ENCODE peak calls at places on chromosomes 4 and X, in seven cellular contexts. P, S, U, N, E, A and O are unnamed samples.

GRCh38 chrX:10722804-10723364 is 102.5 kb upstream of the MID1 start:
- DNase-seq in A (peak), N (peak), S (peak), U (no peak), P (peak), E (no peak), O (peak)

GRCh38 chr4:159019356-159019755 is 83.5 kb upstream of the RAPGEF2 start:
- DNase-seq in P (no peak), S (no peak), A (no peak), E (no peak), N (no peak), U (no peak), O (no peak)

GRCh38 chrX:13309631-13310030 is 10.2 kb downstream of the ATXN3L start:
- DNase-seq in U (no peak), P (no peak), E (no peak), A (no peak), N (no peak), S (no peak), O (no peak)

GRCh38 chr4:184280591-184281071 is 63.0 kb upstream of the ENPP6 start:
- DNase-seq in N (no peak), A (no peak), P (no peak), S (no peak), E (no peak), U (no peak), O (no peak)

GRCh38 chr4:1842993-1843448 is 12.9 kb downstream of the LETM1 start:
- DNase-seq in N (no peak), P (peak), U (no peak), S (peak), E (no peak), A (no peak), O (peak)

GRCh38 chr4:40763228-40763716 is 13.5 kb downstream of the NSUN7 start:
- DNase-seq in P (peak), U (no peak), E (no peak), S (no peak), N (no peak), A (no peak), O (peak)

GRCh38 chrX:21479695-21480280 is 105.6 kb downstream of the CNKSR2 start:
- DNase-seq in U (no peak), A (no peak), E (no peak), S (peak), N (peak), P (peak), O (peak)

GRCh38 chr4:33171873-33172550 is 2451.8 kb downstream of the PCDH7 start:
- DNase-seq in P (no peak), S (no peak), N (no peak), U (no peak), A (no peak), E (no peak), O (no peak)

GRCh38 chrX:75623535-75623934 is 100.7 kb upstream of the ZDHHC15 start:
- DNase-seq in S (no peak), P (peak), N (no peak), U (no peak), A (no peak), E (no peak), O (no peak)

GRCh38 chr4:33882246-33882990 is 2361.9 kb downstream of the ARAP2 start:
- DNase-seq in E (no peak), A (no peak), S (no peak), U (no peak), P (no peak), N (no peak), O (peak)

GRCh38 chrX:105745863-105746262 is 76.5 kb upstream of the NRK start:
- DNase-seq in A (no peak), S (no peak), N (no peak), E (no peak), U (no peak), P (no peak), O (no peak)

GRCh38 chrX:69285401-69285871 is 120.2 kb upstream of the PJA1 start:
- DNase-seq in N (no peak), S (no peak), E (no peak), A (no peak), P (no peak), U (no peak), O (no peak)

GRCh38 chrX:78595901-78596502 is 63.1 kb downstream of the RTL3 start:
- DNase-seq in N (no peak), U (peak), P (peak), E (no peak), A (no peak), S (no peak), O (no peak)

GRCh38 chrX:35149517-35149916 is 206.9 kb downstream of the FAM47B start:
- DNase-seq in U (no peak), A (no peak), P (no peak), S (no peak), N (no peak), E (no peak), O (no peak)

GRCh38 chr4:48683784-48684666 is 96.1 kb downstream of the FRYL start:
- DNase-seq in N (no peak), S (no peak), E (no peak), A (no peak), P (no peak), U (no peak), O (peak)

GRCh38 chr4:156144961-156145360 is 191.3 kb upstream of the CTSO start:
- DNase-seq in P (no peak), S (no peak), E (no peak), N (no peak), A (no peak), U (no peak), O (no peak)

GRCh38 chr4:10320130-10320529 is 137.1 kb downstream of the ZNF518B start:
- DNase-seq in U (no peak), P (no peak), A (no peak), N (no peak), S (no peak), E (no peak), O (no peak)

GRCh38 chrX:54358424-54359211 is 772 bp upstream of the WNK3 start:
- DNase-seq in A (peak), E (no peak), N (no peak), S (no peak), P (peak), U (peak), O (peak)

GRCh38 chrX:22652596-22652995 is 347.2 kb upstream of the DDX53 start:
- DNase-seq in P (peak), N (no peak), A (peak), U (no peak), E (no peak), S (peak), O (peak)

GRCh38 chr4:146382194-146382593 is 139.5 kb downstream of the SLC10A7 start:
- DNase-seq in P (no peak), A (no peak), E (no peak), U (no peak), N (no peak), S (no peak), O (no peak)

GRCh38 chr4:174713181-174713580 is 115.9 kb downstream of the GLRA3 start:
- DNase-seq in U (no peak), P (no peak), N (no peak), S (no peak), A (no peak), E (no peak), O (no peak)

GRCh38 chrX:37701588-37701987 is 16.0 kb downstream of the XK start:
- DNase-seq in N (no peak), A (no peak), S (no peak), U (no peak), E (no peak), P (no peak), O (no peak)

GRCh38 chrX:1453390-1453783 is 678 bp upstream of the ASMTL start:
- DNase-seq in U (no peak), S (no peak), N (no peak), A (no peak), P (no peak), E (peak), O (no peak)

GRCh38 chrX:69321789-69322188 is 156.5 kb upstream of the PJA1 start:
- DNase-seq in S (no peak), A (no peak), E (no peak), N (no peak), P (no peak), U (no peak), O (no peak)

GRCh38 chr4:80125252-80126177 is 52.5 kb upstream of the ANTXR2 start:
- DNase-seq in N (peak), A (no peak), E (no peak), P (peak), S (peak), U (no peak), O (peak)

GRCh38 chr4:76883147-76883546 is 14.8 kb downstream of the SOWAHB start:
- DNase-seq in N (no peak), U (no peak), A (no peak), P (peak), S (no peak), E (no peak), O (peak)

GRCh38 chr4:19924761-19925160 is 326.9 kb upstream of the SLIT2 start:
- DNase-seq in E (no peak), S (no peak), N (no peak), U (no peak), A (no peak), P (peak), O (peak)

GRCh38 chr4:107130157-107130556 is 94.0 kb upstream of the DKK2 start:
- DNase-seq in S (no peak), A (no peak), U (no peak), P (peak), N (no peak), E (no peak), O (no peak)

GRCh38 chrX:15310117-15310516 is 5.3 kb downstream of the ASB11 start:
- DNase-seq in S (no peak), E (no peak), N (no peak), A (peak), U (no peak), P (peak), O (peak)

GRCh38 chr4:47933798-47934197 is 19.4 kb upstream of the NFXL1 start:
- DNase-seq in E (no peak), A (no peak), S (no peak), U (no peak), P (peak), N (peak), O (peak)

GRCh38 chrX:30612250-30612655 is 34.7 kb upstream of the TASL start:
- DNase-seq in P (no peak), A (no peak), E (no peak), S (no peak), U (no peak), N (no peak), O (no peak)

GRCh38 chr4:139835006-139835405 is 169.4 kb downstream of the MGST2 start:
- DNase-seq in U (no peak), S (no peak), E (no peak), A (no peak), N (no peak), P (no peak), O (no peak)

GRCh38 chrX:68842351-68842750 is 13.5 kb downstream of the EFNB1 start:
- DNase-seq in P (no peak), E (no peak), S (no peak), N (no peak), U (no peak), A (no peak), O (no peak)

GRCh38 chr4:134539729-134540231 is 338.2 kb upstream of the PABPC4L start:
- DNase-seq in S (no peak), U (no peak), E (no peak), A (no peak), N (no peak), P (no peak), O (no peak)

GRCh38 chr4:55111601-55112000 is 13.8 kb downstream of the KDR start:
- DNase-seq in N (no peak), A (no peak), U (no peak), E (no peak), P (no peak), S (no peak), O (no peak)

GRCh38 chr4:40254961-40255721 is 58.3 kb downstream of the RHOH start:
- DNase-seq in A (no peak), N (peak), S (peak), P (peak), U (no peak), E (no peak), O (peak)

GRCh38 chr4:177283167-177283566 is 26.5 kb upstream of the NEIL3 start:
- DNase-seq in U (no peak), E (no peak), S (peak), P (peak), A (no peak), N (no peak), O (no peak)

GRCh38 chr4:176988226-176988625 is 195.5 kb upstream of the VEGFC start:
- DNase-seq in S (peak), P (peak), E (no peak), N (peak), U (no peak), A (no peak), O (peak)